ENCODE peak calls at places on chromosomes 4 and X, in eight cellular contexts. J, N, O, E, I, L, Q and G are unnamed samples.

GRCh38 chrX:153999359-154000037 is 20.2 kb downstream of the IRAK1 start:
- DNase-seq in L (no peak), J (no peak), O (no peak), I (no peak), E (no peak), N (no peak), Q (no peak), G (no peak)

GRCh38 chr4:18686338-18687039 is 664.9 kb upstream of the LCORL start:
- DNase-seq in O (no peak), I (no peak), N (no peak), E (no peak), L (no peak), J (peak), Q (no peak), G (no peak)

GRCh38 chr4:156437666-156438065 is 484.0 kb upstream of the CTSO start:
- DNase-seq in O (no peak), N (no peak), J (no peak), I (no peak), L (no peak), E (no peak), Q (no peak), G (no peak)

GRCh38 chrX:40100537-40101429 is 3.0 kb upstream of the BCOR start:
- DNase-seq in J (no peak), L (no peak), I (no peak), O (no peak), N (no peak), E (no peak), Q (no peak), G (no peak)

GRCh38 chr4:26804876-26805275 is 55.8 kb upstream of the STIM2 start:
- DNase-seq in L (no peak), J (no peak), E (no peak), Q (no peak), N (no peak), I (no peak), O (no peak), G (no peak)

GRCh38 chr4:113888006-113888405 is 91.4 kb downstream of the ARSJ start:
- DNase-seq in L (no peak), O (no peak), Q (no peak), J (no peak), E (peak), I (no peak), N (no peak), G (no peak)

GRCh38 chrX:154006965-154007364 is 12.7 kb downstream of the IRAK1 start:
- DNase-seq in O (no peak), N (no peak), L (no peak), J (no peak), I (no peak), E (no peak), Q (no peak), G (no peak)

GRCh38 chrX:110944793-110945466 is 149.3 kb upstream of the CHRDL1 start:
- DNase-seq in L (no peak), Q (no peak), E (no peak), N (no peak), I (no peak), O (no peak), J (no peak), G (no peak)

GRCh38 chrX:151279161-151279560 is 102.8 kb downstream of the GPR50 start:
- DNase-seq in L (no peak), Q (no peak), I (no peak), J (no peak), E (no peak), N (no peak), O (no peak), G (no peak)

GRCh38 chrX:148700021-148700420 is 199.6 kb downstream of the AFF2 start:
- DNase-seq in Q (no peak), E (no peak), J (no peak), L (no peak), I (no peak), N (no peak), O (no peak), G (no peak)